ENCODE peak calls at places on chromosomes 16 and 17, in nine cellular contexts. Y, M, J, U, B, C, N, T and L are unnamed samples.

GRCh38 chr17:45282683-45283644 is 21.1 kb upstream of the SPATA32 start:
- DNase-seq in Y (peak), M (no peak), J (no peak), U (no peak), B (no peak), C (no peak), N (no peak), T (no peak), L (peak)

GRCh38 chr17:9021985-9022552 is 759 bp downstream of the NTN1 start:
- DNase-seq in Y (peak), M (peak), J (peak), U (no peak), B (peak), C (no peak), N (no peak), T (no peak), L (peak)

GRCh38 chr16:57394444-57394843 is 10.1 kb upstream of the CCL17 start:
- DNase-seq in Y (peak), M (no peak), J (no peak), U (no peak), B (no peak), C (no peak), N (peak), T (no peak), L (peak)

GRCh38 chr17:75931062-75931461 is 9.8 kb downstream of the FBF1 start:
- DNase-seq in Y (no peak), M (no peak), J (no peak), U (no peak), B (no peak), C (no peak), N (no peak), T (no peak), L (no peak)

GRCh38 chr17:66008680-66009079 is 183.3 kb downstream of the CEP112 start:
- DNase-seq in Y (no peak), M (no peak), J (no peak), U (no peak), B (no peak), C (no peak), N (no peak), T (no peak), L (no peak)

GRCh38 chr16:83903739-83904138 is 4.8 kb downstream of the MLYCD start:
- DNase-seq in Y (peak), M (no peak), J (no peak), U (no peak), B (no peak), C (no peak), N (no peak), T (no peak), L (peak)

GRCh38 chr17:74842146-74842598 is 17.5 kb downstream of the GRIN2C start:
- DNase-seq in Y (peak), M (peak), J (peak), U (no peak), B (peak), C (no peak), N (peak), T (no peak), L (no peak)

GRCh38 chr16:26595199-26595598 is 471.5 kb upstream of the C16orf82 start:
- DNase-seq in Y (no peak), M (no peak), J (no peak), U (no peak), B (no peak), C (no peak), N (no peak), T (no peak), L (no peak)

GRCh38 chr16:3595521-3596021 is 15.8 kb downstream of the SLX4 start:
- DNase-seq in Y (no peak), M (no peak), J (no peak), U (no peak), B (no peak), C (no peak), N (no peak), T (no peak), L (no peak)

GRCh38 chr16:87648236-87648635 is 45.9 kb downstream of the JPH3 start:
- DNase-seq in Y (peak), M (no peak), J (no peak), U (no peak), B (peak), C (no peak), N (no peak), T (no peak), L (no peak)

GRCh38 chr16:88469615-88470395 is 16.7 kb downstream of the ZFPM1 start:
- DNase-seq in Y (no peak), M (no peak), J (no peak), U (no peak), B (no peak), C (no peak), N (no peak), T (no peak), L (no peak)

GRCh38 chr16:65909310-65910050 is 457.0 kb upstream of the CDH5 start:
- DNase-seq in Y (peak), M (no peak), J (no peak), U (no peak), B (no peak), C (peak), N (no peak), T (peak), L (peak)

GRCh38 chr16:61946019-61946418 is 90.2 kb downstream of the CDH8 start:
- DNase-seq in Y (no peak), M (peak), J (no peak), U (no peak), B (no peak), C (no peak), N (no peak), T (no peak), L (no peak)

GRCh38 chr16:88839745-88840588 is 16.8 kb downstream of the GALNS start:
- DNase-seq in Y (no peak), M (no peak), J (no peak), U (no peak), B (no peak), C (no peak), N (no peak), T (no peak), L (no peak)

GRCh38 chr16:75029854-75030253 is 31.0 kb downstream of the ZNRF1 start:
- DNase-seq in Y (peak), M (no peak), J (no peak), U (no peak), B (no peak), C (no peak), N (peak), T (no peak), L (no peak)

GRCh38 chr16:3810198-3810664 is 70.3 kb downstream of the CREBBP start:
- DNase-seq in Y (no peak), M (no peak), J (no peak), U (no peak), B (no peak), C (no peak), N (no peak), T (no peak), L (no peak)

GRCh38 chr17:59642535-59642934 is 22.8 kb downstream of the CLTC start:
- DNase-seq in Y (no peak), M (no peak), J (no peak), U (no peak), B (no peak), C (no peak), N (peak), T (no peak), L (no peak)

GRCh38 chr17:65888649-65889048 is 303.3 kb downstream of the CEP112 start:
- DNase-seq in Y (peak), M (no peak), J (no peak), U (no peak), B (no peak), C (no peak), N (no peak), T (no peak), L (no peak)

GRCh38 chr17:8275421-8276290 is 12.8 kb upstream of the RANGRF start:
- DNase-seq in Y (no peak), M (no peak), J (no peak), U (no peak), B (no peak), C (no peak), N (no peak), T (no peak), L (no peak)

GRCh38 chr17:79045001-79045729 is 21.2 kb downstream of the C1QTNF1 start:
- DNase-seq in Y (no peak), M (no peak), J (no peak), U (no peak), B (no peak), C (no peak), N (no peak), T (no peak), L (no peak)

GRCh38 chr17:81239714-81240555 is 817 bp downstream of the NDUFAF8 start:
- DNase-seq in Y (peak), M (peak), J (peak), U (no peak), B (peak), C (peak), N (peak), T (peak), L (peak)

GRCh38 chr16:50742521-50743150 is 750 bp downstream of the CYLD start:
- DNase-seq in Y (peak), M (peak), J (peak), U (no peak), B (no peak), C (peak), N (peak), T (peak), L (peak)

GRCh38 chr17:79664925-79665738 is 54.3 kb upstream of the RBFOX3 start:
- DNase-seq in Y (peak), M (peak), J (peak), U (peak), B (peak), C (no peak), N (peak), T (no peak), L (peak)

GRCh38 chr17:60390881-60391418 is 983 bp downstream of the USP32 start:
- DNase-seq in Y (peak), M (no peak), J (peak), U (no peak), B (peak), C (peak), N (peak), T (no peak), L (peak)

GRCh38 chr16:81599034-81599744 is 154.6 kb downstream of the CMIP start:
- DNase-seq in Y (no peak), M (no peak), J (no peak), U (no peak), B (no peak), C (no peak), N (peak), T (no peak), L (no peak)

GRCh38 chr17:60443713-60444112 is 21.4 kb downstream of the CHCT1 start:
- DNase-seq in Y (no peak), M (no peak), J (no peak), U (no peak), B (no peak), C (no peak), N (no peak), T (no peak), L (no peak)

GRCh38 chr17:17819561-17819995 is 17.2 kb downstream of the SREBF1 start:
- DNase-seq in Y (peak), M (peak), J (no peak), U (no peak), B (peak), C (no peak), N (peak), T (no peak), L (peak)

GRCh38 chr16:47643610-47644009 is 182.5 kb downstream of the PHKB start:
- DNase-seq in Y (peak), M (no peak), J (no peak), U (no peak), B (no peak), C (no peak), N (no peak), T (no peak), L (no peak)

GRCh38 chr17:34567665-34568064 is 11.7 kb upstream of the TMEM132E start:
- DNase-seq in Y (no peak), M (peak), J (no peak), U (no peak), B (no peak), C (no peak), N (no peak), T (no peak), L (peak)

GRCh38 chr16:1362807-1363206 is 11.1 kb downstream of the GNPTG start:
- DNase-seq in Y (no peak), M (no peak), J (no peak), U (no peak), B (no peak), C (no peak), N (no peak), T (no peak), L (no peak)

GRCh38 chr17:83161298-83162034 is 82.1 kb downstream of the METRNL start:
- DNase-seq in Y (peak), M (no peak), J (no peak), U (no peak), B (no peak), C (no peak), N (peak), T (no peak), L (peak)

GRCh38 chr17:27384261-27384701 is 72.0 kb upstream of the KSR1 start:
- DNase-seq in Y (peak), M (no peak), J (no peak), U (no peak), B (no peak), C (no peak), N (peak), T (no peak), L (no peak)

DNA sequence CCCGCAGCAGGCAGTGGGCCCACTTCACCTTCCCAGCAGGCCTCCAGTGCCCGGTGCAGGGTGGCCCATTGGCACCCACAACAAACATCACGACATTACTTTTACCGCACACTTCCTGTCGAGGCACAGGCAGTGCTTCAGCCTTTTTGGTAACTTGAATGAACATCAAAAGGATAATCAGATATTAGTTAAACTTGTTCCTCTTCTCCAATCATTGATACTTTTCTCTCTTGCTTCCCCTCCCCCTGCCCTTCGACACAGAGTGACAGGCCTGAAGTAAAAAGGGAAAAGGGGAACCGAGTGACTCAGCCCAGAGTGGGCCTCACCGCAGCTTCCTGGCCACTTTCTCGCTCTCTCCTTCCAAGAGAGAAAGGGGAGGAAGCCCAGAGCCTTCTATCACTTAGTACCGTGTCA is 507.0 kb downstream of the MAF start:
- DNase-seq in Y (no peak), M (no peak), J (no peak), U (no peak), B (no peak), C (no peak), N (no peak), T (no peak), L (no peak)
- H2AFZ ChIP-seq in Y (no peak), M (peak), J (no peak), U (no peak), B (no peak), C (no peak), N (no peak), T (no peak), L (no peak)

GRCh38 chr17:260031-260791 is 78.8 kb upstream of the DOC2B start:
- DNase-seq in Y (no peak), M (peak), J (no peak), U (no peak), B (no peak), C (peak), N (no peak), T (no peak), L (no peak)
- TF ChIP-seq EZH2phosphoT487 in Y (no peak), M (no peak), J (no peak), U (no peak), B (no peak), C (no peak), N (no peak), T (no peak), L (no peak)

DNA sequence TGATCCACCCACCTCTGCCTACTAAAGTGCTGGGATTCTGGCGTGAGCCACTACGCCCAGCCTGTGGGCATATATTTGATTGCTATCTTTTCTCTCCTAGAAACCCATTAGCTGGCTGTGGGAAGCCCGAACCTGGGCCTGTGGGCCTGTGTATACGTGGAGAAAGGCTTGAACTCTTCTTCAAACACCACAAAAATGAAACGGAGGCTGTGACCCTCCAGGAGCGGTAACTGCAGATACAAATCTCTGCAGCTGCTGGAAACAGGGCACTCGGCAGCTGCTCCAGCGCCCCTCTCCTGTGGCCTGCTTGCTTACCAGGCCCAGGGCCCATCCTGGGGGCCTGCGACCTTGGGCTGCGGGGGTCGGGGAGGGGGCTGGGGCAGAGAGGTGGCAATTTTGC is 27.9 kb upstream of the MTSS2 start:
- DNase-seq in Y (no peak), M (no peak), J (no peak), U (no peak), B (peak), C (no peak), N (no peak), T (no peak), L (no peak)
- H2AFZ ChIP-seq in Y (no peak), M (no peak), J (no peak), U (no peak), B (no peak), C (no peak), N (no peak), T (no peak), L (no peak)

DNA sequence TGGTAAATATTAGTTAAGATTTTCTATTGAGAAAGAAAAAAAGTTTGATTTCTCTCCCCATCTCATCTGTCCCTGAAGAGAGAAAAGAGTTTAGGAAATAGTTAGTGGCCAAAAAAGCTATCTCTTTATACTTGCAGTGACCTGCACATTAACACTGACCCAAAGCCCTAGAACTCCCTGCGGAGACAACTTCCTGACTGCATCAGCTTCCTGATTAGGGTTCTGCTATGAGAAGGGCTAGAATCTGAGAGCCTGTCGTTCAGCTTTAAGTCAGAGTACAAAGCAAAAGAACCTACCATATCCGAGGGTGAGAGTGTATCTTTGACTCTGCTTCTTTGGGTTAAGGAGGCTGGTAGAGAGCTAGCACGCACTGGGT is 24.7 kb downstream of the LIMD2 start:
- DNase-seq in Y (no peak), M (peak), J (no peak), U (no peak), B (peak), C (no peak), N (no peak), T (no peak), L (no peak)
- TF ChIP-seq EZH2phosphoT487 in Y (no peak), M (no peak), J (no peak), U (no peak), B (no peak), C (no peak), N (no peak), T (no peak), L (no peak)